ENCODE peak calls at places on chromosomes 16 and 17, in nine cellular contexts. W, C, F, V, B, S, K, Q and E are unnamed samples. For H3K9me2, the result is how much of the 10 kb centered on the place peaks cover.

GRCh38 chr16:77434365-77435239 is at the start of gene ADAMTS18:
- DNase-seq in S (no peak), Q (no peak), W (no peak), K (no peak), C (no peak), B (no peak), F (peak), V (peak), E (peak)

GRCh38 chr16:23485257-23485614 is 25.1 kb downstream of the GGA2 start:
- DNase-seq in K (no peak), C (no peak), W (no peak), V (no peak), S (no peak), B (no peak), Q (no peak), F (no peak), E (no peak)

GRCh38 chr17:596763-597644 is 117.6 kb downstream of the VPS53 start:
- DNase-seq in S (no peak), V (no peak), B (peak), W (no peak), F (no peak), Q (no peak), C (peak), K (no peak), E (peak)

GRCh38 chr17:74055508-74056160 is 147.8 kb upstream of the RPL38 start:
- DNase-seq in V (no peak), Q (no peak), C (no peak), K (no peak), B (no peak), S (no peak), W (no peak), F (no peak), E (no peak)

GRCh38 chr17:81147701-81148100 is 17.6 kb upstream of the PVALEF start:
- DNase-seq in F (no peak), C (no peak), K (no peak), S (no peak), V (no peak), Q (no peak), W (no peak), B (no peak), E (no peak)

GRCh38 chr17:80362428-80363119 is 52.4 kb upstream of the ENDOV start:
- DNase-seq in C (no peak), B (peak), W (no peak), S (no peak), K (no peak), F (no peak), V (no peak), Q (no peak), E (no peak)

GRCh38 chr17:75518201-75518600 is 1.9 kb downstream of the TSEN54 start:
- DNase-seq in B (no peak), Q (no peak), K (no peak), S (peak), W (peak), F (no peak), V (no peak), C (no peak), E (no peak)

GRCh38 chr17:45740553-45741330 is 43.4 kb upstream of the CRHR1 start:
- DNase-seq in S (peak), V (peak), F (peak), W (peak), K (no peak), B (peak), Q (peak), C (peak), E (peak)

GRCh38 chr16:57245472-57246113 is 534 bp downstream of the ARL2BP start:
- DNase-seq in B (peak), S (peak), F (peak), Q (peak), C (peak), V (peak), W (no peak), K (no peak), E (peak)

GRCh38 chr17:511833-512251 is 159.2 kb upstream of the RPH3AL start:
- DNase-seq in S (no peak), W (no peak), B (peak), K (no peak), Q (no peak), V (peak), C (no peak), F (no peak), E (no peak)

GRCh38 chr16:56591377-56592060 is 2.2 kb downstream of the MT3 start:
- DNase-seq in W (no peak), S (no peak), B (no peak), F (no peak), C (no peak), K (no peak), Q (no peak), V (no peak), E (no peak)

GRCh38 chr17:81512984-81513668 is 527 bp upstream of the ACTG1 start:
- DNase-seq in S (peak), B (peak), W (peak), F (peak), V (peak), K (peak), C (no peak), Q (peak), E (no peak)

GRCh38 chr17:77644981-77645380 is 313.5 kb upstream of the TNRC6C start:
- DNase-seq in Q (no peak), S (no peak), C (no peak), W (no peak), V (peak), K (no peak), B (no peak), F (no peak), E (no peak)

GRCh38 chr16:29975811-29976511 is 2.3 kb downstream of the TAOK2 start:
- DNase-seq in B (peak), F (no peak), W (no peak), V (no peak), Q (no peak), K (no peak), S (no peak), C (no peak), E (no peak)

GRCh38 chr17:51279183-51279582 is 18.8 kb downstream of the UTP18 start:
- DNase-seq in W (no peak), B (no peak), S (no peak), Q (no peak), F (no peak), V (no peak), C (no peak), K (no peak), E (no peak)
- H3K9me2 ChIP-seq in W (under half), B (under half), S (under half), Q (under half), F (under half), V (under half), C (under half), K (under half), E (under half)

GRCh38 chr17:64497565-64498035 is 746 bp upstream of the POLG2 start:
- DNase-seq in F (no peak), K (no peak), Q (no peak), C (no peak), S (no peak), V (no peak), B (no peak), W (no peak), E (no peak)
- H3K9me2 ChIP-seq in F (under half), K (under half), Q (under half), C (under half), S (under half), V (under half), B (under half), W (under half), E (under half)

DNA sequence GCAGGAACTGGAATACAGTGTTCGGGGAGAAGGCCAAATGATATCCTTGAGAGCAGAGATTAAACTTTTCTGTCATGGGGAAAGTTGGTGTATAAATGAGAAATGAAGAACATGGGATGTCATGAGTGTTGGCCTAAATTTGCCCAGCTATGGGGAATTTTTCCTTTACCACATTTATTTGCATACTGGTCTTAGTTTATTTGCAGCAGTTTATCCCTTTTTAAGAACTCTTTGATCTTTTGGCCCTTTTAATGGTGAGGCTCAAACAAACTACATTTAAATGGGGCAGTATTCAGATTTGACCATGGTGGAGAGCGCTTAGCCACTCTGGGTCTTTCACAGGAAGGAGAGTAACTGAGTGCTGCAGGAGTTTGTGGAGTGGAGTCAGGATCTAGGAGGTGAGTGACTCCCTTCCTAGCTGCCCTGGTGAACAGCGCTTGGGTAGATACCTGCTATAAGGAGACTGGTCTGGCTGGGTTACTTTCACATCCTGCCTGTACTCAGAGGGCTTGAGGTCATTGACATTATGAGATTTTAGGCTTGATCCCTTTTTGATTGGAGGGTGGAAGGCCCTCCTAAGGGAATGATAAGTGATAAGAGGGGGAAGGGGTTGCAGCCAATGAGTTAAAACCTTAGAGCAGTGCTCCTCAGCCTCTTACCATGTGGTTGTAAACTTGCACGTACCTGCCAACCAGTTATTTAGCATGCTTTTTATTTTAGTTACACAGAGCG is 10.7 kb downstream of the PYCARD start:
- DNase-seq in F (no peak), V (no peak), B (no peak), C (no peak), S (no peak), K (no peak), Q (no peak), W (no peak), E (no peak)
- H3K9me2 ChIP-seq in F (under half), V (under half), B (under half), C (under half), S (under half), K (under half), Q (under half), W (under half), E (under half)

GRCh38 chr17:27974045-27974436 is 68.4 kb upstream of the NLK start:
- DNase-seq in C (no peak), B (no peak), W (no peak), F (no peak), S (no peak), V (no peak), Q (no peak), K (no peak), E (no peak)

GRCh38 chr17:27970587-27970986 is 71.9 kb upstream of the NLK start:
- DNase-seq in V (no peak), W (no peak), C (no peak), B (no peak), S (peak), F (no peak), Q (no peak), K (no peak), E (no peak)

GRCh38 chr17:27975146-27976011 is 67.1 kb upstream of the NLK start:
- DNase-seq in F (no peak), V (no peak), B (peak), C (no peak), Q (no peak), W (no peak), S (no peak), K (peak), E (no peak)

GRCh38 chr17:27974531-27975145 is 67.8 kb upstream of the NLK start:
- DNase-seq in S (no peak), W (no peak), B (no peak), V (no peak), Q (no peak), F (no peak), C (no peak), K (peak), E (no peak)

DNA sequence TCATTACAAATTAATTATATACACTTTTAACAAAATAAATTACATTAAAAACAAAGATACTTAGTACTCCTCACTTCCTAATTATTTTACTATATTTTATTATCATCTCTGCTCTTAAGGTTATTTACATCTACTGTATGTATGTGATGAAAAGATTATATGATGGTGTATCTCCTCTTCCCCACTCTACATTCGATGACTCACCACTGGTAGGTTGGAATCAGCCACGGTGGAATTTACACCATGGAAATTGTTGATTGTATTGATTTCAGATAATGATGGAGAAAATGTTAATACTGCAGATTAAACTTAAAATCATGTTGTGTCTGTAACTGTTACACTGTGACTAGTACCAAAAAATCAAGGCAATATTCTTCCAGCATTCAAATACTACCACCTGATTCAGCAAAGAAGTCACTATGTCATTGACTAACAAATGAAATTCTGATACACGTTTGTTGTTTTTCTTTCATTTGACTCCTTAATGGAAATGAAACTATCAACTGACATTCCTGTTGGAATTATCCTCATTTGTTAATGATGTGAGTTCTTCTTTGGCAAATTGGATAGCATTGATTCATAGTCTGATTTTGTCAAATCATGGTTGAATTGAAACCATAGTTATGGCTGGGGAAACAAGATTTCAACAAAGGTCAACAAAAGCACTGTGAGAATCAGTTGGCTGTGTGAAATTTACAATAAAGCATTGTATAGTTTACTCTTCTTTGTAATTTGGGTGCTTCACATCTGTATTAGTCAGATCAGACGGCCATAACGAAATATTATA is 69.0 kb upstream of the NLK start:
- DNase-seq in Q (no peak), C (no peak), V (no peak), S (no peak), F (no peak), K (no peak), B (no peak), W (no peak), E (no peak)
- H3K9me2 ChIP-seq in Q (under half), C (under half), V (under half), S (under half), F (under half), K (under half), B (under half), W (under half), E (under half)

GRCh38 chr17:61070649-61071048 is 329.0 kb upstream of the TBX2 start:
- DNase-seq in Q (no peak), F (no peak), V (no peak), C (no peak), K (no peak), S (no peak), W (no peak), B (no peak), E (no peak)

GRCh38 chr17:61076649-61077048 is 323.0 kb upstream of the TBX2 start:
- DNase-seq in Q (no peak), V (no peak), S (no peak), C (no peak), B (peak), K (no peak), W (no peak), F (no peak), E (peak)

GRCh38 chr17:61072648-61073047 is 327.0 kb upstream of the TBX2 start:
- DNase-seq in B (peak), F (no peak), V (peak), Q (no peak), W (no peak), S (no peak), K (no peak), C (no peak), E (no peak)

GRCh38 chr17:61073799-61074513 is 325.7 kb upstream of the TBX2 start:
- DNase-seq in C (no peak), S (no peak), K (no peak), B (peak), V (no peak), W (no peak), F (no peak), Q (no peak), E (no peak)

DNA sequence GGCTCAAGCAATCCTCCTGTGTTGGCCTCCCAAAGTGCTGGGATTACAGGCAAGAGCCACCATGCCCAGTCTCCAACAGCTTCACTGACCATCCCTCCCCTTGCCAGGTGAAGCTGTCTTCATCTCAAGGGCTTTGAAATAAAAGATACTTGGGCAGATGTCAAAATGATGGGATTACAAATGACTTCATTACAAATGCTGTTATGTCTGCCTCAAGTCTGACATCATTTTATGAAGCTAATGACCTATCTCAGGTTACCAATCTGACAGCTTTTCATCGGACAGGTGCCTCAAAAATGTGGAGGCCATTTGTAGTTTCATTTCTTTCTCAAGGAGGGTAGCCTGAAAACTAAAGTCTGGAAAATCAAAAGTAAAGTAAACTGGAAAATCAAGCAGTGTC is 323.7 kb upstream of the TBX2 start:
- DNase-seq in K (no peak), C (no peak), F (no peak), Q (no peak), S (no peak), V (no peak), B (no peak), W (no peak), E (no peak)
- H3K9me2 ChIP-seq in K (under half), C (under half), F (under half), Q (under half), S (under half), V (under half), B (under half), W (under half), E (under half)

DNA sequence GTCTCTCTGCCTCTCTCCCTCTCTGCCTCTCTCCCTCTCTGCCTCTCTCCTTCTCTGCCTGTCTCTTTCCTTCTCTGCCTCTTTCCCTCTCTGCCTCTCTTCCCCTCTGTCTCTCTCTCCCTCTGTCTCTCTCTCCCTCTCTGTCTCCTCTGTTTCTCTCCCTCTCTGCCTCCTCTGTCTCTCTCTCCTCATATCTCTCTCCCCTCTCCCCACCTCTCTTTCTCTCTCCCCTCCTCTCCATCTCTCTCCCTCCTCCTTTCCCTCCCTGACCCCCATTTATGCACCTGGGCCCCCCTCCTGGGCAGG is 32.7 kb downstream of the TNFRSF13B start:
- DNase-seq in B (no peak), F (no peak), K (no peak), S (no peak), C (no peak), Q (no peak), V (no peak), W (no peak), E (no peak)
- H3K9me2 ChIP-seq in B (under half), F (under half), K (under half), S (under half), C (under half), Q (under half), V (under half), W (under half), E (under half)

GRCh38 chr17:4806770-4807533 is at the start of gene PLD2:
- DNase-seq in K (peak), F (peak), Q (peak), B (peak), S (peak), C (peak), V (peak), W (peak), E (peak)

GRCh38 chr17:4808378-4808767 is 1.4 kb downstream of the PLD2 start:
- DNase-seq in K (peak), W (no peak), S (no peak), C (no peak), V (no peak), B (peak), F (no peak), Q (no peak), E (no peak)

GRCh38 chr17:4807534-4808377 is 804 bp downstream of the PLD2 start:
- DNase-seq in Q (no peak), K (no peak), C (no peak), S (no peak), V (no peak), F (peak), W (no peak), B (peak), E (peak)

GRCh38 chr17:4802228-4802627 is at the start of gene C17orf114:
- DNase-seq in B (no peak), C (no peak), S (no peak), V (no peak), Q (no peak), W (no peak), F (no peak), K (no peak), E (no peak)

GRCh38 chr17:4806420-4806769 is 557 bp upstream of the PLD2 start:
- DNase-seq in V (peak), Q (no peak), F (no peak), B (no peak), S (peak), W (no peak), K (no peak), C (no peak), E (no peak)
- H3K9me2 ChIP-seq in V (under half), Q (under half), F (under half), B (under half), S (under half), W (under half), K (under half), C (under half), E (under half)

GRCh38 chr17:11150946-11151345 is 90.1 kb upstream of the SHISA6 start:
- DNase-seq in V (no peak), W (no peak), Q (no peak), K (no peak), B (no peak), F (no peak), C (no peak), S (no peak), E (no peak)
- H3K9me2 ChIP-seq in V (under half), W (under half), Q (under half), K (under half), B (under half), F (under half), C (under half), S (under half), E (under half)

GRCh38 chr16:79887541-79888540 is 287.3 kb upstream of the MAF start:
- DNase-seq in F (no peak), K (no peak), V (no peak), C (no peak), Q (no peak), W (no peak), S (no peak), B (no peak), E (no peak)
- H3K9me2 ChIP-seq in F (under half), K (under half), V (under half), C (under half), Q (under half), W (under half), S (under half), B (under half), E (under half)